ENCODE peak calls at places on chromosome 5, in nine cellular contexts. S, L, Q, D, F, K, H, Y and U are unnamed samples.

GRCh38 chr5:23332650-23333251 is 174.7 kb upstream of the PRDM9 start:
- DNase-seq in S (no peak), L (no peak), Q (no peak), D (no peak), F (no peak), K (no peak), H (no peak), Y (peak), U (no peak)

GRCh38 chr5:55232194-55232984 is 1.0 kb downstream of the CCNO start:
- DNase-seq in S (no peak), L (no peak), Q (no peak), D (peak), F (peak), K (no peak), H (no peak), Y (no peak), U (no peak)

GRCh38 chr5:1914471-1914870 is 31.7 kb upstream of the IRX4 start:
- DNase-seq in S (no peak), L (no peak), Q (no peak), D (no peak), F (no peak), K (no peak), H (no peak), Y (no peak), U (no peak)

GRCh38 chr5:137743031-137743640 is 7.2 kb upstream of the KLHL3 start:
- DNase-seq in S (no peak), L (peak), Q (no peak), D (no peak), F (peak), K (no peak), H (no peak), Y (peak), U (no peak)

GRCh38 chr5:111999286-111999685 is 242.3 kb upstream of the NREP start:
- DNase-seq in S (peak), L (no peak), Q (no peak), D (no peak), F (no peak), K (no peak), H (no peak), Y (peak), U (no peak)

GRCh38 chr5:69046375-69046957 is 47.3 kb upstream of the SLC30A5 start:
- DNase-seq in S (no peak), L (no peak), Q (no peak), D (no peak), F (no peak), K (no peak), H (no peak), Y (no peak), U (no peak)

GRCh38 chr5:76380346-76381074 is 22.6 kb upstream of the IQGAP2 start:
- DNase-seq in S (no peak), L (no peak), Q (no peak), D (no peak), F (no peak), K (no peak), H (no peak), Y (no peak), U (no peak)

GRCh38 chr5:38613992-38614836 is 57.8 kb upstream of the LIFR start:
- DNase-seq in S (no peak), L (no peak), Q (no peak), D (no peak), F (peak), K (no peak), H (peak), Y (no peak), U (no peak)

GRCh38 chr5:84091400-84091799 is 293.3 kb downstream of the EDIL3 start:
- DNase-seq in S (no peak), L (no peak), Q (no peak), D (no peak), F (no peak), K (no peak), H (no peak), Y (peak), U (no peak)

GRCh38 chr5:72179816-72180440 is 72.7 kb downstream of the MAP1B start:
- DNase-seq in S (no peak), L (no peak), Q (no peak), D (no peak), F (no peak), K (peak), H (no peak), Y (no peak), U (no peak)

GRCh38 chr5:14502291-14502690 is 79.3 kb upstream of the OTULINL start:
- DNase-seq in S (no peak), L (no peak), Q (no peak), D (no peak), F (no peak), K (no peak), H (no peak), Y (no peak), U (no peak)

GRCh38 chr5:67215592-67216471 is 19.2 kb upstream of the CD180 start:
- DNase-seq in S (no peak), L (peak), Q (peak), D (peak), F (no peak), K (peak), H (peak), Y (peak), U (no peak)

GRCh38 chr5:2883771-2884170 is 132.3 kb upstream of the IRX2 start:
- DNase-seq in S (no peak), L (no peak), Q (no peak), D (no peak), F (no peak), K (no peak), H (no peak), Y (no peak), U (no peak)

GRCh38 chr5:139075066-139076050 is 122.8 kb downstream of the SIL1 start:
- DNase-seq in S (no peak), L (no peak), Q (no peak), D (no peak), F (no peak), K (no peak), H (no peak), Y (no peak), U (no peak)

GRCh38 chr5:18653216-18653752 is 1019.0 kb downstream of the TAF11L14 start:
- DNase-seq in S (no peak), L (no peak), Q (no peak), D (no peak), F (no peak), K (no peak), H (no peak), Y (no peak), U (no peak)

GRCh38 chr5:142122116-142122515 is 13.5 kb downstream of the NDFIP1 start:
- DNase-seq in S (no peak), L (no peak), Q (no peak), D (no peak), F (no peak), K (no peak), H (no peak), Y (no peak), U (no peak)

GRCh38 chr5:152556779-152557178 is 151.7 kb upstream of the NMUR2 start:
- DNase-seq in S (no peak), L (no peak), Q (no peak), D (no peak), F (no peak), K (no peak), H (no peak), Y (no peak), U (no peak)

GRCh38 chr5:60507687-60508086 is 192.3 kb downstream of the DEPDC1B start:
- DNase-seq in S (no peak), L (no peak), Q (no peak), D (no peak), F (no peak), K (no peak), H (no peak), Y (peak), U (peak)

GRCh38 chr5:134503088-134503936 is 22.2 kb upstream of the JADE2 start:
- DNase-seq in S (peak), L (peak), Q (no peak), D (peak), F (peak), K (peak), H (peak), Y (peak), U (peak)

GRCh38 chr5:96952118-96952750 is 16.4 kb downstream of the LNPEP start:
- DNase-seq in S (no peak), L (no peak), Q (no peak), D (no peak), F (no peak), K (no peak), H (no peak), Y (peak), U (no peak)

GRCh38 chr5:141941779-141942178 is 16.2 kb downstream of the PCDH12 start:
- DNase-seq in S (no peak), L (no peak), Q (no peak), D (no peak), F (no peak), K (no peak), H (no peak), Y (no peak), U (no peak)

GRCh38 chr5:169970911-169971436 is 9.3 kb downstream of the INSYN2B start:
- DNase-seq in S (peak), L (peak), Q (no peak), D (no peak), F (no peak), K (no peak), H (no peak), Y (peak), U (peak)
- H3K4me3 ChIP-seq in S (peak), L (no peak), Q (no peak), D (no peak), F (no peak), K (no peak), H (no peak), Y (no peak), U (no peak)

DNA sequence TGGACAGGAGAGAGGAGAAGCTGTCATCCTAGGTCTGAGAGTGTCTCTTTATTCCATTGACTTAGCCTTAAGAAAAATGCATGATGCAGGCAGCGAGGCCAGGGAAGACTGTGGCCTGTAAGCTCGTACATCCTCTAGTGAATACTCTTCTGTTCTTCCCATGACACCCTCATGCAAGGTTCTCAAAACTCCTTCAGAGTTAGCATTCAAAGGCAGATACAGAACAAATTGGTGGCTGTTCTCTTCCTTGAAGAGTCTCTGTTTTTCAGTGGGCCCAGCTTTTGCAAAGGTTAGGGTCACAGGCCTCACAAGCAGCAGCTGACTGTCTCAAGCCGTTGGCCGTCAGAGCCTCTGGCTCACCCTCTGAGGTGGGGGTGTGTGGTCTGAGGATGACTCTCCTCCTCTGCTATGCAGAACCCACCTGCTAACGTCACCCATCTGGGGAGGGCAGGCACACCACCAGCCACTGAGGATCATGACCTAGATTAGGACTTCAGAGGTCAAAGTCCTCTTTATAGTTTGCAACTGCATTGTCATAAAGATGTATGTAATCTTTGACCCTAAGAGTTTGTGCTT is 15.1 kb downstream of the ADCY2 start:
- DNase-seq in S (no peak), L (no peak), Q (no peak), D (no peak), F (no peak), K (no peak), H (no peak), Y (no peak), U (no peak)
- H3K4me3 ChIP-seq in S (no peak), L (no peak), Q (no peak), D (no peak), F (no peak), K (no peak), H (no peak), Y (no peak), U (no peak)

DNA sequence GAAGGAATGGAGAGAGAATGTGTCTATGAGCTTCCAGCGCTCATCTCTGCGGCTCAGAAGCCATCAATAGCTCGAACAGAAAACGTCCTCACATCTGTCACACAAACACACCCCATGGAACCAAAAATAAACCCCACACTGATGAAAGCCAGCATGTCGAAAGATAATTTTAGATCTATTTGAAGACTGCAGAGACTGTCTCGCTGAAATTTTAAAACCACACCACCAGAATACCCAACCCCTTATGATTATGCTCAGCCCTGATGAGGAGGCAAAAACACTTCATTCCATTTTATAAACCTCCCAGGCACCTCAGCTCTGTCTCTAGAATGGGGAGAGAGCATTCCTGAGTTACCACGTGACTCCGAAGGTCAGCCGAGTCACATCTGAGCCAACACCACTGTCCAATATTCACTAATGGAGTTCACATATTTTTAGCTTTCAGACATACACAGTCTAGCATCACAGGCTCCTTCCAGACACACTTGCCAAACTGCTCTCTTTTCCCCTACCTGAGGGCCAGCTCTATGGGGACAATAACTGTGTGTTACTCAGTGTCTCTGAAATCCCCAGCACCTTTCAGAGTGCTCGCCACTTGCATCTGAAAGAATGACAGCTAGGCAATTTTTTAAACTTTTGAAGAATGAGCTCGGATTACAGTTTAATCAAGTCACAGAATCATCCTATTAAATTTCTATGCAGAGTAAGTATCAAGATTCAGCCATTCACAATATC is 63.2 kb downstream of the SERINC5 start:
- DNase-seq in S (peak), L (no peak), Q (no peak), D (peak), F (no peak), K (no peak), H (no peak), Y (peak), U (no peak)
- H3K4me3 ChIP-seq in S (no peak), L (no peak), Q (no peak), D (no peak), F (no peak), K (no peak), H (no peak), Y (no peak), U (no peak)

GRCh38 chr5:32446660-32447059 is 2.1 kb upstream of the ZFR start:
- DNase-seq in S (no peak), L (no peak), Q (no peak), D (no peak), F (no peak), K (no peak), H (no peak), Y (no peak), U (no peak)
- H3K4me3 ChIP-seq in S (no peak), L (no peak), Q (no peak), D (no peak), F (no peak), K (no peak), H (no peak), Y (no peak), U (no peak)

GRCh38 chr5:17443333-17444125 is 54.5 kb upstream of the TAF11L2 start:
- DNase-seq in S (no peak), L (no peak), Q (no peak), D (no peak), F (no peak), K (peak), H (peak), Y (peak), U (no peak)
- H3K4me3 ChIP-seq in S (no peak), L (no peak), Q (no peak), D (no peak), F (no peak), K (no peak), H (no peak), Y (no peak), U (no peak)

GRCh38 chr5:157907479-157907878 is 48.5 kb upstream of the CLINT1 start:
- DNase-seq in S (no peak), L (no peak), Q (no peak), D (no peak), F (no peak), K (no peak), H (no peak), Y (no peak), U (no peak)

GRCh38 chr5:157900644-157901043 is 41.7 kb upstream of the CLINT1 start:
- DNase-seq in S (no peak), L (no peak), Q (no peak), D (no peak), F (no peak), K (no peak), H (no peak), Y (no peak), U (no peak)

GRCh38 chr5:157902440-157903116 is 43.6 kb upstream of the CLINT1 start:
- DNase-seq in S (no peak), L (no peak), Q (no peak), D (no peak), F (no peak), K (no peak), H (no peak), Y (no peak), U (no peak)

GRCh38 chr5:157908459-157908858 is 49.5 kb upstream of the CLINT1 start:
- DNase-seq in S (no peak), L (no peak), Q (no peak), D (no peak), F (no peak), K (no peak), H (no peak), Y (no peak), U (no peak)

GRCh38 chr5:157903117-157903450 is 44.1 kb upstream of the CLINT1 start:
- DNase-seq in S (no peak), L (no peak), Q (no peak), D (no peak), F (no peak), K (no peak), H (no peak), Y (no peak), U (no peak)
- H3K4me3 ChIP-seq in S (no peak), L (no peak), Q (no peak), D (no peak), F (no peak), K (no peak), H (no peak), Y (no peak), U (no peak)

DNA sequence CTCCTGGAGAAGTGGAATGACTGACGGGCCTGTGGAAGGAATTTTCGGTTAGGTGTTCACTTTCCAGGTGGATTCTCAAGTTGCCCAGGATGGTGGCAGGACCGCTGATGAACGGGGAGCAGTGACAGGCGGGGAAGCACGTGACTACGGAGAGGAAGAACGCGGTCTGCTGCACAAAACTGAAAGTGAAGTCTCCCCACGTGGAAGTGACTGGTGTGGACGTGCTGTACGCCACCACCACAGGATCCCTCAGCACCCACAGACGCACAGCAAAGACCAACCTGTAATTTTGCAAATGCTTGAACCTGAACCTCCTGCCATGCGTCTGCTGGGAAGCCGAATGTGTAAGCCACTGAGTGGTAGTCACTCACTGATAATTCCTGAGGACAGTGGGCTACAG is 51.4 kb downstream of the RNF130 start:
- DNase-seq in S (no peak), L (no peak), Q (no peak), D (no peak), F (no peak), K (no peak), H (no peak), Y (no peak), U (no peak)
- H3K4me3 ChIP-seq in S (no peak), L (no peak), Q (no peak), D (no peak), F (no peak), K (no peak), H (no peak), Y (no peak), U (no peak)

GRCh38 chr5:35232124-35232523 is 1.8 kb upstream of the PRLR start:
- DNase-seq in S (no peak), L (no peak), Q (no peak), D (no peak), F (no peak), K (no peak), H (no peak), Y (no peak), U (no peak)
- H3K4me3 ChIP-seq in S (no peak), L (no peak), Q (no peak), D (no peak), F (no peak), K (no peak), H (no peak), Y (no peak), U (no peak)

DNA sequence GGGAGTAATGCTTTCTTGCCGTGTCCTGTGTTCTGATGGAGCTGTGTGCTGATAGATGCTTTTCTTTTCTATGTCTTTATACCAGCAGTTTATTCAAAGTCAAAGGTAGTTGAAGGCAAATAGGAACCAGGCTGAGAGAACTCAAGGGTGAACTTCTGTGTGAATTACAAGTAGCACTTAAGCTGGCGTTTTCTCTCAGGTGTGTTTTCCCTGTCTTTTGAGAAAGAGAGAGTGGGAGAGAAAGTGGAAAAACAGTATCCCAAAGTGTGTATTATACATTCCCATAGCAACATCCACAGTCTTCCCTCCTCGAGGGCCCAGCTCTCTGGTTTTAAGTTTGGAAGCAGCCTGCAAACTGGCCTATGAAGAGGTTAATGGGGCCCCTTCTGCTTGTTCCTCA is 1.5 kb downstream of the TNFAIP8 start:
- DNase-seq in S (no peak), L (no peak), Q (no peak), D (no peak), F (no peak), K (no peak), H (no peak), Y (no peak), U (no peak)
- H3K4me3 ChIP-seq in S (peak), L (no peak), Q (peak), D (no peak), F (no peak), K (peak), H (no peak), Y (peak), U (peak)

GRCh38 chr5:87103616-87104287 is 163.9 kb upstream of the RASA1 start:
- DNase-seq in S (no peak), L (no peak), Q (no peak), D (no peak), F (no peak), K (no peak), H (no peak), Y (no peak), U (no peak)
- H3K4me3 ChIP-seq in S (no peak), L (no peak), Q (no peak), D (no peak), F (no peak), K (no peak), H (no peak), Y (no peak), U (no peak)